ENCODE peak calls at places on chromosomes 7 and 10, in ten cellular contexts. R is nephron progenitor cell; Q is HT-29; W is HT1080; Z is GDM1; N is stimulated activated CD4-positive, alpha-beta T cell treated with anti-CD3 and anti-CD28 coated beads, Interleukin-4, amount 100 ng/mL, for 48 hours; F is WTC11; A is amniotic stem cell; V is mesothelial cell of epicardium; B is NCI-H1048. T is an unnamed sample.

GRCh38 chr7:2465928-2466327 is 10.3 kb downstream of the GRIFIN start:
- DNase-seq in V (no peak), R (no peak), A (no peak), W (no peak), B (peak), Q (no peak), Z (no peak), N (no peak), F (no peak), T (no peak)

GRCh38 chr10:33333260-33334169 is 952 bp downstream of the NRP1 start:
- DNase-seq in A (no peak), R (peak), W (peak), Z (peak), B (no peak), Q (peak), N (no peak), V (no peak), F (no peak), T (no peak)

GRCh38 chr10:17851611-17852010 is 42.5 kb downstream of the MRC1 start:
- DNase-seq in B (no peak), V (no peak), A (no peak), W (no peak), Q (no peak), Z (peak), F (no peak), N (no peak), R (no peak), T (no peak)

GRCh38 chr10:122703483-122704448 is 4.1 kb upstream of the C10orf120 start:
- DNase-seq in F (peak), N (peak), A (peak), W (peak), V (peak), Z (peak), B (no peak), R (peak), Q (peak), T (peak)

GRCh38 chr10:86070278-86070677 is 296.3 kb downstream of the GRID1 start:
- DNase-seq in F (no peak), B (no peak), N (no peak), Q (no peak), Z (no peak), W (no peak), V (peak), R (no peak), A (no peak), T (no peak)

GRCh38 chr10:91210014-91210413 is 10.4 kb upstream of the PCGF5 start:
- DNase-seq in N (no peak), A (no peak), V (no peak), F (no peak), W (no peak), Z (no peak), Q (no peak), R (no peak), B (no peak), T (no peak)

GRCh38 chr10:124701038-124701365 is 43.2 kb downstream of the FAM53B start:
- DNase-seq in B (no peak), A (no peak), Q (no peak), W (no peak), Z (no peak), F (no peak), N (no peak), R (no peak), V (no peak), T (no peak)

GRCh38 chr10:99685232-99686041 is 26.1 kb downstream of the ENTPD7 start:
- DNase-seq in A (no peak), R (no peak), V (no peak), Z (peak), B (no peak), Q (no peak), N (no peak), W (no peak), F (no peak), T (no peak)

GRCh38 chr10:122999347-122999746 is 9.2 kb downstream of the IKZF5 start:
- DNase-seq in N (no peak), B (no peak), Z (no peak), F (no peak), W (no peak), R (no peak), Q (peak), V (no peak), A (no peak), T (no peak)

GRCh38 chr7:106178593-106179134 is 66.6 kb upstream of the SYPL1 start:
- DNase-seq in V (no peak), A (peak), Z (no peak), Q (peak), F (no peak), R (no peak), B (no peak), N (no peak), W (peak), T (no peak)

GRCh38 chr10:121928528-121928884 is 675 bp upstream of the ATE1 start:
- DNase-seq in Z (no peak), R (no peak), Q (peak), V (no peak), F (no peak), B (no peak), N (no peak), A (no peak), W (peak), T (no peak)

GRCh38 chr7:12322287-12322902 is 81.3 kb downstream of the VWDE start:
- DNase-seq in V (no peak), Z (no peak), A (no peak), W (no peak), Q (peak), B (no peak), F (no peak), R (no peak), N (no peak), T (no peak)

GRCh38 chr10:90947025-90947960 is 26.4 kb upstream of the ANKRD1 start:
- DNase-seq in N (no peak), W (peak), V (no peak), A (no peak), B (no peak), Q (no peak), F (no peak), R (no peak), Z (peak), T (no peak)